ENCODE peak calls at places on chromosomes 12 and 14, in four cellular contexts. T is kidney, U is neural progenitor cell, J is mesenchymal stem cell. F is an unnamed sample.

GRCh38 chr12:113874999-113875561 is 91.0 kb downstream of the RBM19 start:
- DNase-seq in T (no peak), U (no peak), J (peak), F (no peak)

GRCh38 chr14:95386536-95386935 is 66.8 kb upstream of the CLMN start:
- DNase-seq in U (no peak), J (no peak), T (no peak), F (no peak)

GRCh38 chr12:52121848-52122838 is 42.6 kb downstream of the SMIM41 start:
- DNase-seq in U (peak), T (peak), J (peak), F (no peak)

GRCh38 chr14:24935796-24936195 is 114.2 kb downstream of the STXBP6 start:
- DNase-seq in U (no peak), T (no peak), J (no peak), F (no peak)

GRCh38 chr14:55062517-55063351 is 11.3 kb downstream of the MAPK1IP1L start:
- DNase-seq in T (no peak), U (no peak), J (no peak), F (no peak)

GRCh38 chr12:26276709-26277108 is 81.3 kb downstream of the SSPN start:
- DNase-seq in J (peak), T (no peak), U (no peak), F (no peak)

GRCh38 chr12:101777978-101778377 is 38.7 kb upstream of the SYCP3 start:
- DNase-seq in T (no peak), U (no peak), J (no peak), F (no peak)

GRCh38 chr12:93677195-93678064 is at the start of gene CRADD:
- DNase-seq in T (peak), U (peak), J (peak), F (peak)

GRCh38 chr14:91127411-91127810 is 13.5 kb downstream of the DGLUCY start:
- DNase-seq in J (no peak), T (peak), U (no peak), F (no peak)

GRCh38 chr12:587132-587531 is 76.1 kb downstream of the NINJ2 start:
- DNase-seq in T (no peak), J (no peak), U (no peak), F (no peak)

GRCh38 chr14:95133282-95133681 is 24.0 kb downstream of the DICER1 start:
- DNase-seq in U (peak), J (no peak), T (no peak), F (no peak)

GRCh38 chr12:12645485-12645884 is 33.8 kb downstream of the CREBL2 start:
- DNase-seq in J (peak), U (peak), T (no peak), F (peak)

GRCh38 chr14:104114421-104115130 is 23.8 kb upstream of the KIF26A start:
- DNase-seq in U (no peak), T (peak), J (no peak), F (no peak)

GRCh38 chr12:23555808-23556207 is 393.7 kb downstream of the SOX5 start:
- DNase-seq in U (no peak), T (no peak), J (no peak), F (no peak)

GRCh38 chr12:126055521-126055920 is 990.3 kb downstream of the AACS start:
- DNase-seq in T (no peak), J (no peak), U (no peak), F (no peak)

GRCh38 chr12:5840900-5841299 is 104.2 kb downstream of the ANO2 start:
- DNase-seq in J (no peak), T (no peak), U (no peak), F (no peak)

GRCh38 chr14:86683525-86683924 is 1153.6 kb downstream of the FLRT2 start:
- DNase-seq in U (no peak), J (no peak), T (no peak), F (no peak)

GRCh38 chr14:94374749-94375148 is 13.7 kb downstream of the SERPINA1 start:
- DNase-seq in T (no peak), U (no peak), J (no peak), F (no peak)

GRCh38 chr12:101780599-101780998 is 41.3 kb upstream of the SYCP3 start:
- DNase-seq in U (no peak), T (no peak), J (no peak), F (no peak)

GRCh38 chr12:68221497-68221896 is 4.1 kb downstream of the IL26 start:
- DNase-seq in J (no peak), U (no peak), T (no peak), F (no peak)

GRCh38 chr14:59294662-59294992 is 106.2 kb downstream of the DAAM1 start:
- DNase-seq in U (no peak), J (peak), T (no peak), F (no peak)

GRCh38 chr12:99450231-99450630 is 197.3 kb upstream of the GARIN6 start:
- DNase-seq in J (no peak), T (no peak), U (no peak), F (no peak)

GRCh38 chr14:95537298-95538089 is 2.6 kb downstream of the GLRX5 start:
- DNase-seq in U (no peak), T (no peak), J (no peak), F (no peak)

GRCh38 chr12:109250523-109250922 is 58.6 kb downstream of the FOXN4 start:
- DNase-seq in U (no peak), J (no peak), T (no peak), F (no peak)

DNA sequence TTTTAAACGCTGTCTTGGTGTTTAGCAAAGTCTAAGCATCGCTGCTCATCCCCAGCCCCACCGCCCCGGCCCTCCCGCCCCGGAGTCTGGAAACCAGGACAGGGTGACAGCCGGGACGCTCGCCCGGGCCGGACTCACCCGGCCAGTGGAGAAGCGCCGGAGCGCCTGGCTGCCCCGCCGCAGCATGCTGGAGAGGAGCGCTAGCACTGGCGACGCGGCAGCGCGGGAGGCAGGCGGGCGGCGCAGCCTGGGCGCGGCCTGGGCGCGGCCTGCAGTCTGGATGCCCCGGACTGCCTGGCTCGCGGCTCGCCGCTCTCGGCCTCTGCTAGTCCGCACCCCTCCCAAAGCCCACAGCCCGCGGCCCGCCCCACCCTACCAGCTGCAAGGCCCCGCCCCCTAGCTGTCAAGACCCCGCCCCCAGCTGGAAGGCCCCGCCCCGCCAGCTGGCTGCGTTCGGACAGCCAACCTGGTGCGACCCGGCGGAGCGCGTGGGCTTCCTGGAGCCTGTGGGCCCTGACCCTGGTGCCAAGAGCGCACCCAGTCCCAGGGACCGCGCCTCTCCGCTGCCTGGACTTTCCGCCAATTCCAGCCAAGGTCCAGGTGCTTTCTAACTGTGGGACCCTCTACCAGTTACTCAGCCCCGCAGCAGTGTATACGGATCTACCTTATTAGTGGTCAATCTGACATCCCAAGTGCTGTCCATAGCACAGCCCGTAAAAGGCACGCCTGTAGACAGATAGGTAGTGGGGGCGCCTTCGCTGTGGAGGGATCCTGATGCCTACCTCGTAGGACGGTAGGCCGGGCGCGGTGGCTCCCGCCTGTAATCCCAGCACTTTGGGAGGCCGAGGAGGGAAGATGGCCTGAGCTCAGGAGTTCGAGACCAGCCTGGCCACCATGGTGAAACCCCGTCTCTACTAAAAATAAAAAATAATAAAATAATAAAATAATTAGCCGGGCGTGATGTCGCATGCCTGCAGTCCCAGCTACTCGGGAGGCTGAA is at the start of gene ALDH1L2:
- DNase-seq in J (peak), T (peak), U (peak), F (peak)
- H3K9ac ChIP-seq in J (peak), T (peak), U (no peak), F (peak)

DNA sequence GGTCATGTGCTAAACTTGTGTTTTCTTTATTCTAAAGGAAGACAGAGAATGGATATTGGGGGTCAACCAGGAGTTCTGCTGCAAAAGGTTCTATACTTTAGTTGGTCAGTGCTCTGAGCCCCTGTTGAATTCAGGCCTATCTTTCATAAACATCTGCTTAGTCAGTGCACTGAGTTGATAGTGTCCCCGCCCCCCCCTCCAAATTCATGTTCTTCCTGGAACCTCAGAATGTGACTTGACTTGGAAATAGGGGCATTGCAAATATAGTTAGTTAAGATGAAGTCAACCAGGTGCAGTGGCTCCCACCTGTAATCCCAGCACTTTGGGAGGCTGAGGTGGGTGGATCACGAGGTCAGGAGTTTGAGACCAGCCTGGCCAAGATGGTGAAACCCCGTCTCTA is 23.3 kb downstream of the CHST11 start:
- DNase-seq in J (no peak), U (no peak), T (no peak), F (no peak)
- H3K9ac ChIP-seq in J (no peak), U (no peak), T (no peak), F (no peak)

GRCh38 chr12:54191550-54192022 is 2.8 kb upstream of the SMUG1 start:
- DNase-seq in U (peak), J (peak), T (peak), F (peak)
- H3K9ac ChIP-seq in U (no peak), J (peak), T (no peak), F (no peak)

GRCh38 chr14:75283884-75284563 is 5.4 kb downstream of the FOS start:
- DNase-seq in T (no peak), U (no peak), J (peak), F (no peak)
- H3K9ac ChIP-seq in T (no peak), U (no peak), J (peak), F (no peak)

GRCh38 chr14:64112859-64113258 is 181.3 kb downstream of the ESR2 start:
- DNase-seq in T (no peak), J (no peak), U (no peak), F (no peak)

GRCh38 chr14:64110832-64111231 is 183.3 kb downstream of the ESR2 start:
- DNase-seq in T (no peak), U (no peak), J (no peak), F (no peak)

GRCh38 chr14:64107438-64107837 is 186.7 kb downstream of the ESR2 start:
- DNase-seq in U (no peak), J (no peak), T (no peak), F (no peak)

GRCh38 chr14:64113279-64113678 is 180.9 kb downstream of the ESR2 start:
- DNase-seq in J (no peak), T (peak), U (no peak), F (no peak)

GRCh38 chr14:64109821-64110554 is 184.2 kb downstream of the ESR2 start:
- DNase-seq in T (no peak), U (no peak), J (peak), F (no peak)
- H3K9ac ChIP-seq in T (no peak), U (no peak), J (no peak), F (no peak)